ENCODE peak calls at places on chromosomes 3 and 15, in ten cellular contexts. J, C, B, G, I, K, A, S, Y and Z are unnamed samples. For H3K4me1, the result is how much of the 10 kb centered on the place peaks cover.

GRCh38 chr3:150149651-150150051 is 179.0 kb upstream of the PFN2 start:
- DNase-seq in J (peak), C (no peak), B (no peak), G (peak), I (no peak), K (no peak), A (no peak), S (no peak), Y (no peak), Z (no peak)

GRCh38 chr3:18354706-18355105 is 70.4 kb downstream of the SATB1 start:
- DNase-seq in J (no peak), C (no peak), B (no peak), G (no peak), I (no peak), K (no peak), A (no peak), S (no peak), Y (no peak), Z (no peak)

GRCh38 chr3:58522759-58523425 is 14.1 kb downstream of the ACOX2 start:
- DNase-seq in J (no peak), C (no peak), B (no peak), G (no peak), I (no peak), K (no peak), A (no peak), S (no peak), Y (no peak), Z (no peak)

GRCh38 chr15:98776607-98777281 is 128.4 kb downstream of the IGF1R start:
- DNase-seq in J (no peak), C (peak), B (no peak), G (peak), I (peak), K (no peak), A (no peak), S (peak), Y (peak), Z (peak)

GRCh38 chr3:142896201-142896755 is 7.4 kb upstream of the PCOLCE2 start:
- DNase-seq in J (peak), C (no peak), B (peak), G (no peak), I (no peak), K (no peak), A (no peak), S (no peak), Y (no peak), Z (no peak)

GRCh38 chr15:90957791-90958190 is 3.1 kb downstream of the RCCD1 start:
- DNase-seq in J (no peak), C (no peak), B (no peak), G (no peak), I (no peak), K (no peak), A (no peak), S (no peak), Y (no peak), Z (no peak)

GRCh38 chr3:43582876-43583275 is 38.9 kb downstream of the ANO10 start:
- DNase-seq in J (no peak), C (no peak), B (no peak), G (no peak), I (no peak), K (no peak), A (no peak), S (no peak), Y (peak), Z (no peak)

GRCh38 chr3:119579366-119580147 is at the start of gene ADPRH:
- DNase-seq in J (peak), C (peak), B (peak), G (peak), I (peak), K (peak), A (peak), S (peak), Y (peak), Z (peak)

GRCh38 chr3:72011495-72011894 is 226.5 kb upstream of the PROK2 start:
- DNase-seq in J (no peak), C (no peak), B (no peak), G (peak), I (no peak), K (no peak), A (no peak), S (no peak), Y (no peak), Z (no peak)

GRCh38 chr3:14391033-14391432 is 11.4 kb upstream of the SLC6A6 start:
- DNase-seq in J (peak), C (no peak), B (peak), G (peak), I (no peak), K (no peak), A (no peak), S (peak), Y (no peak), Z (no peak)

GRCh38 chr3:185931777-185932176 is 6.0 kb downstream of the TRA2B start:
- DNase-seq in J (no peak), C (no peak), B (no peak), G (no peak), I (no peak), K (no peak), A (no peak), S (no peak), Y (no peak), Z (no peak)

GRCh38 chr3:150248116-150248864 is 159.8 kb upstream of the TSC22D2 start:
- DNase-seq in J (peak), C (no peak), B (no peak), G (no peak), I (no peak), K (no peak), A (no peak), S (no peak), Y (no peak), Z (no peak)

DNA sequence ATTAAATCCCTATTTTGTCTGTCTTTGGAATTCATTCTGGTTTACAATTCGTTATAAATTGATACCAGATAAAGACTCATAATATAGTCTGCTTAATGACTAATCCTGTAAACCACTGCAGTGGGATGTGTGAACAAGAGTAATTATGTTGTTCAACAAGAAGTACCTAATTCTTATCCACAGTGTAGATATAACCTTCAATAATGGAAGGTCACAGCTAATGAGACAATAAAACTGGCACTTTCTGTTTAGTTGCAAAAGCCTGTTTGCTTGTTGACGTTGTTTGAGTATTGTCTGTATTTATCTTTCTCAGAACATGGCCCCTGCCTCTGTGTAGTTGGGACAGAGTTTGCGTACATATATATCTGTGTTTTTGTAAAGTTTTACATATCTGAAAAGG is 26.7 kb downstream of the PIAS1 start:
- DNase-seq in J (no peak), C (no peak), B (no peak), G (no peak), I (no peak), K (no peak), A (no peak), S (no peak), Y (no peak), Z (no peak)
- H3K4me1 ChIP-seq in J (under half), C (half or more), B (under half), G (under half), I (under half), K (under half), A (under half), S (half or more), Y (under half), Z (half or more)

DNA sequence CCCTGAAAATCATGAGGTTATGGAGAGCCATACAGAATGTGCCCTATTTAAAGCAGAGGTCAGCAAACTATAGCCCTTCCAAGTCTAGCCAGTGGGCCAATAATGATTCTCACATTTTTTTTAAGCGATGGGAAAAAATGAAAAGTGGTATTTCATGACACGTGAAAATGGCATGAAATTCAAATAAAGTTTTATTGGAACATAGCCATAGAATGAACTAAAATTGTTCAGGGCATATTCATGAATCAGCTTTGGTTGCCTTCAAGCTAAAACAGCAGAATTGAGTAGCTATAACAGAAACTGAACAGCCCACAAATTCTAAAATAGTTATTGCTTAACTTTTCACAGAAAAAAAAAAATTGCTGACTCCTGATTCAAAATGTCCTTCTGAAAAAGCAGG is 104.5 kb downstream of the TFG start:
- DNase-seq in J (peak), C (no peak), B (no peak), G (no peak), I (no peak), K (no peak), A (no peak), S (no peak), Y (no peak), Z (no peak)
- H3K27ac ChIP-seq in J (no peak), C (no peak), B (no peak), G (no peak), I (no peak), K (no peak), A (no peak), S (no peak), Y (no peak), Z (no peak)

GRCh38 chr3:170128259-170128976 is 53.1 kb downstream of the PHC3 start:
- DNase-seq in J (no peak), C (no peak), B (no peak), G (no peak), I (no peak), K (no peak), A (no peak), S (no peak), Y (no peak), Z (peak)

GRCh38 chr3:170132335-170132734 is 49.2 kb downstream of the PHC3 start:
- DNase-seq in J (no peak), C (no peak), B (peak), G (no peak), I (no peak), K (no peak), A (no peak), S (no peak), Y (no peak), Z (no peak)

GRCh38 chr3:170130532-170130931 is 51.0 kb downstream of the PHC3 start:
- DNase-seq in J (no peak), C (no peak), B (no peak), G (no peak), I (no peak), K (no peak), A (no peak), S (no peak), Y (no peak), Z (no peak)

DNA sequence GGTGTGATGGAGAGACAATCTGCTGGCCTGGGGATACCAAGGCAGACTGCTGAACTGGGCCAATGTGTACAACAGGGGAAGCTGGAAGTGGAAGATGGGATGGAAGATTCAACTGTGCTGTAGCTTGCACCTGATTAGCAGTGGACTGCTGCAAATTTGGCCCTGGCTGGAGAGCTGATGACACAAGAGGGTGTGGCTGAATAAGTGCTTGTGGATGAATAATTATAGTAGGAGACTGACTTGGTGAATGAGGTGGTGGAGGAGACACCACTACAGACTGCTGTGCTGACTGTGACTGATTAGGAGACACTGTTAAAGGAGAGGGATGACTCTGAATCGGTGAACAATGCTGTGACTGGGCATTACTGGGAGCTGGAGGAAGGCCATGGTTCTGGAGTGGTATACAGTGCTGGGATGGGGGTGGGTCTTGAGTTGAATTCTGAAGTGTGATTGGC is 52.5 kb downstream of the PHC3 start:
- DNase-seq in J (peak), C (no peak), B (peak), G (no peak), I (no peak), K (no peak), A (no peak), S (no peak), Y (no peak), Z (no peak)
- H3K4me1 ChIP-seq in J (under half), C (under half), B (under half), G (under half), I (under half), K (under half), A (under half), S (under half), Y (under half), Z (under half)

DNA sequence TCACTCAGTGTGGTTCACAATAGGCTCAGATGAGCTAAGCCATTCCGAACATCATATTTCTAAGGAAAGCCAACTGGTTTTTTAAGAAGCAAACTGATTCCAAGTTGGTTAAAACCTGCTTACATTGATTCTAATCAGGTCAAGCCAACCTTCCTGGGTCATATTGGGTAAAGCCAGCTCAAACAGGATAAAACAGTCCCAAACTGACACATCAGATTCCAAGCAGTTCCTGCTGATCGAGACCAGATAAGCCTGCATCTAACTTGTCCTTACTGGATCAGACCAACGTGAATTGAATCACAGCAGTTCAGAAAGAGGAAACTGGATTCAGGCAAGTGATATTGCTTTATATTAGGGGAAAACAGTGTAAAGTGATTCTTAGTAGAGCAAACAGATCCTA is 18.6 kb upstream of the THSD4 start:
- DNase-seq in J (peak), C (no peak), B (no peak), G (no peak), I (peak), K (no peak), A (peak), S (no peak), Y (no peak), Z (no peak)
- H3K27ac ChIP-seq in J (peak), C (no peak), B (peak), G (no peak), I (no peak), K (no peak), A (no peak), S (no peak), Y (no peak), Z (no peak)

DNA sequence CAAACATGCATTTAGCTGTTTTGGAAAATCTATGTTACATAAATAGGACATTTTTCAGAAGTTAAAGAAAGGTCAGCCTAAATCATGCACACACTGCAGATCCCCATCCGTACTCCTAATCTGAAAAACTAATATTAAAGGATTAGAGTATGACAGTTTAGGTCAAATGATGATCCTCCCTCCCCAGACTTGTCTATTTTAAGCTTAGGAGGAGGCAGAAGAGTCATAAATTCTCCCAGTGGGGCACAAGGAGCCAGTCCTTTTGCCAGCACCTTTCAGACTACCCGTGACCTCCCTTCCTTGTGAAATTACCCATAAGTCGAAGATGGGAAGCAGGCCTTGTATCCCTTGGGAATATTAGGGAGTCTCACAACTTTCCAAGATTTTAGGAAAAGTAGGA is 78.0 kb downstream of the TGFBR2 start:
- DNase-seq in J (no peak), C (no peak), B (no peak), G (no peak), I (no peak), K (no peak), A (no peak), S (no peak), Y (no peak), Z (no peak)
- H3K4me1 ChIP-seq in J (half or more), C (half or more), B (half or more), G (under half), I (under half), K (under half), A (under half), S (half or more), Y (under half), Z (half or more)

DNA sequence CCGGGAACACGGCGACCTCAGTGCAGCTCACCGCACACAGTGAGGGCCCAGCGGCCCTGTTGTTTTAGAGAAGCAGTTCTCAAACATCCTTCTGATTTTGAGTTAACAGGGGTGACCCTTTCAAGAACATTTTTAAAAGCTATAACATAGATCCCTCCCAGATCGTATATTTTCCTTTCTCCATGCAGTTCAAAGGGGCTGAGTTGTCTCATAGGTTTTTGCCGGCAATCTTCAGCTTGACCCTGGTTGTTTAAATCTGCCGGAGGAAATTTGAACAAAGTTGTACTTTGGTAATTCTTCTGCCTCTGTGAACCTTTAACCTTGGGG is 14.3 kb downstream of the EEFSEC start:
- DNase-seq in J (no peak), C (no peak), B (no peak), G (no peak), I (no peak), K (no peak), A (no peak), S (no peak), Y (no peak), Z (no peak)
- H3K27ac ChIP-seq in J (no peak), C (no peak), B (no peak), G (no peak), I (no peak), K (no peak), A (no peak), S (no peak), Y (peak), Z (no peak)

GRCh38 chr3:42097166-42097946 is 6.2 kb downstream of the TRAK1 start:
- DNase-seq in J (no peak), C (no peak), B (no peak), G (no peak), I (no peak), K (no peak), A (no peak), S (no peak), Y (no peak), Z (no peak)
- H3K4me1 ChIP-seq in J (under half), C (under half), B (under half), G (under half), I (under half), K (under half), A (under half), S (under half), Y (under half), Z (under half)

DNA sequence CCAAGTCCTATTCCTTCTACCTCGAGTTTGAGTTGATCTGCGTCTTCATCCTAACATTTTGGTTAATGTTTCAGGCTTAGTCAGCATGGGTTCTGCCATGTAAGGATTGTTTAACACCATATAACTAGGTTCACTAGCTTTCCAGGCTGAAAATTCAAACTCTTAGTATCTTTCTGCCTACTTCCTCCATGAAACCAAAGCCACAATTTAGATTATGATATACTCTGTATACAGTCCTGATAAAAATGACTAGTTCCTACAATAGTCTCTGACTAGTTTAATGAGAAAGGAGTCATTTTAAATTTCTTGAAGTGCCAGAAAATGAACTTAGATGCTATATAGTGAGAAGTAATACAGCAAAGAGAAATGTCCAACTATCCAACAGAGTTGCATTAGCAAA is 6.6 kb upstream of the BTLA start:
- DNase-seq in J (no peak), C (no peak), B (no peak), G (no peak), I (no peak), K (no peak), A (no peak), S (no peak), Y (no peak), Z (no peak)
- H3K27ac ChIP-seq in J (no peak), C (no peak), B (no peak), G (no peak), I (no peak), K (no peak), A (no peak), S (no peak), Y (no peak), Z (no peak)

DNA sequence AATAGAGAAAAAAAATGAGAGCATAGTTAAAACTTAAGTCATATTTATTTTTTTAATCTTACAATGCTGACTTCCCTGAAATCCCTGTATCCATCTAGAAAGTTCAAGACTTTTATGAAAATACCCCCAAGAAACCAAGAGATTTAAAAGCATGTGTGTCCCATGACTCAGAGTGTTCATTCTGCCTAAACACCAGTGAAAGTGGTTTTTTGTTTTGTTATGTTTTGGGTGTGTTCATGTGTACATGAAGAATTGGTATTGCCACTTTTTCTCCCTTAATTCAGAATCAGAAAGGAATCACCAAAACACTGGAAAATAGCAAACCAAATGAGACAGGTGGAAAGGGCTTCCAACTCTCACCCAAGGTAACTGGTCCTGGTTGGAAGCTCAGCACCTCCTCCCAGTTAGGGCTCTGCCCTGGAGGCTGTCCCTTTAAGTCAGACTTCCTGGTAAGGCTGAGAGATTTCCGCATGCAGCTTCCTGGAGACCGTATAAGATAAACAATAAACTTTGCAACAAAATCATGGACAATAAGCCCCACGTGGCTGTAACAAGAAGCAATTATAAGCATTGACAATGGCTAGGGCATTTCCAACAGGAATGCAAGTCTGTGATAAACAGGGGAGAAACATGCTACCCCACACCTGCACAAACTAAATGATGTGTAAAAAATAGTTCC is 121.9 kb upstream of the ARHGEF3 start:
- DNase-seq in J (peak), C (peak), B (peak), G (peak), I (peak), K (peak), A (no peak), S (no peak), Y (no peak), Z (peak)
- H3K4me1 ChIP-seq in J (under half), C (under half), B (under half), G (under half), I (under half), K (under half), A (under half), S (half or more), Y (under half), Z (half or more)

DNA sequence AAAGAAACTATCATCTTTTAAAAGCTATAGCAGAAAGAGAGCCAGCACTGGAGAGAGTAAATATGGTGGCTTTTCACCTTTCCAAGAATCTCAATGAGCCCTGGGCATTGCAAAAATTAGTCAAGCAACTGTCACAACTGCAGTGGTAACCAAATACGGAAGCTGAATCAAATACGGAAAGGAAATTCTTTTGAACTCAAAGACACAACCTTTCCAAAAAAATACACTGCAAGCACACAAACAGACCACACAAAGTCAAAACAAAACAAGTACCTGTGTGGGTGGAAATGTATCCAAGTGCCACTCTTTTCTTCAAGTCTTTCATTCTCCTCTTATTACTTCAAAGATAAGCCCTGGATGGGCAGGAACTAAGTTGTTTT is 17.6 kb downstream of the VGLL4 start:
- DNase-seq in J (no peak), C (no peak), B (no peak), G (no peak), I (no peak), K (no peak), A (no peak), S (no peak), Y (no peak), Z (peak)
- H3K27ac ChIP-seq in J (no peak), C (no peak), B (no peak), G (no peak), I (no peak), K (no peak), A (no peak), S (no peak), Y (peak), Z (no peak)